ENCODE peak calls at places on chromosomes 11 and 22, in five cellular contexts. One of them, this sample, is unnamed.

GRCh38 chr22:45155050-45155840 is 8.5 kb upstream of the NUP50 start:
- DNase-seq in EL: no peak
- DNase-seq in stimulated activated CD4-positive, alpha-beta T cell treated with anti-CD3 and anti-CD28 coated beads, Interleukin-4, amount 100 ng/mL, for 1 hour: no peak
- DNase-seq in NAMALWA: no peak
- DNase-seq in HFF-Myc: no peak
- DNase-seq in this sample: no peak

GRCh38 chr22:45483918-45484499 is 18.7 kb upstream of the FBLN1 start:
- DNase-seq in HFF-Myc: no peak
- DNase-seq in stimulated activated CD4-positive, alpha-beta T cell treated with anti-CD3 and anti-CD28 coated beads, Interleukin-4, amount 100 ng/mL, for 1 hour: no peak
- DNase-seq in EL: no peak
- DNase-seq in NAMALWA: no peak
- DNase-seq in this sample: no peak

GRCh38 chr22:22380098-22381030 is 128.2 kb downstream of the ZNF280B start:
- DNase-seq in stimulated activated CD4-positive, alpha-beta T cell treated with anti-CD3 and anti-CD28 coated beads, Interleukin-4, amount 100 ng/mL, for 1 hour: no peak
- DNase-seq in HFF-Myc: no peak
- DNase-seq in NAMALWA: peak; percentile 81
- DNase-seq in EL: no peak
- DNase-seq in this sample: no peak

GRCh38 chr11:71326328-71326940 is 74.1 kb upstream of the SHANK2 start:
- DNase-seq in HFF-Myc: no peak
- DNase-seq in EL: no peak
- DNase-seq in NAMALWA: no peak
- DNase-seq in stimulated activated CD4-positive, alpha-beta T cell treated with anti-CD3 and anti-CD28 coated beads, Interleukin-4, amount 100 ng/mL, for 1 hour: no peak
- DNase-seq in this sample: no peak

GRCh38 chr22:47194476-47195155 is 432.2 kb downstream of the TBC1D22A start:
- DNase-seq in stimulated activated CD4-positive, alpha-beta T cell treated with anti-CD3 and anti-CD28 coated beads, Interleukin-4, amount 100 ng/mL, for 1 hour: no peak
- DNase-seq in NAMALWA: no peak
- DNase-seq in HFF-Myc: no peak
- DNase-seq in EL: no peak
- DNase-seq in this sample: no peak

GRCh38 chr11:35990170-35990569 is 46.3 kb downstream of the LDLRAD3 start:
- DNase-seq in HFF-Myc: no peak
- DNase-seq in stimulated activated CD4-positive, alpha-beta T cell treated with anti-CD3 and anti-CD28 coated beads, Interleukin-4, amount 100 ng/mL, for 1 hour: no peak
- DNase-seq in NAMALWA: no peak
- DNase-seq in EL: peak; percentile 23
- DNase-seq in this sample: no peak

GRCh38 chr11:117842131-117842941 is 17.8 kb upstream of the FXYD2 start:
- DNase-seq in NAMALWA: no peak
- DNase-seq in EL: no peak
- DNase-seq in stimulated activated CD4-positive, alpha-beta T cell treated with anti-CD3 and anti-CD28 coated beads, Interleukin-4, amount 100 ng/mL, for 1 hour: no peak
- DNase-seq in HFF-Myc: no peak
- DNase-seq in this sample: no peak

GRCh38 chr11:47163198-47163597 is 13.5 kb downstream of the ARFGAP2 start:
- DNase-seq in HFF-Myc: no peak
- DNase-seq in EL: no peak
- DNase-seq in NAMALWA: no peak
- DNase-seq in stimulated activated CD4-positive, alpha-beta T cell treated with anti-CD3 and anti-CD28 coated beads, Interleukin-4, amount 100 ng/mL, for 1 hour: no peak
- DNase-seq in this sample: no peak

GRCh38 chr11:117064275-117064674 is 34.0 kb downstream of the SIK3 start:
- DNase-seq in stimulated activated CD4-positive, alpha-beta T cell treated with anti-CD3 and anti-CD28 coated beads, Interleukin-4, amount 100 ng/mL, for 1 hour: no peak
- DNase-seq in EL: peak; percentile 55
- DNase-seq in NAMALWA: no peak
- DNase-seq in HFF-Myc: no peak
- DNase-seq in this sample: no peak

GRCh38 chr11:75697906-75698563 is 19.6 kb upstream of the MOGAT2 start:
- DNase-seq in stimulated activated CD4-positive, alpha-beta T cell treated with anti-CD3 and anti-CD28 coated beads, Interleukin-4, amount 100 ng/mL, for 1 hour: no peak
- DNase-seq in EL: no peak
- DNase-seq in HFF-Myc: no peak
- DNase-seq in NAMALWA: no peak
- DNase-seq in this sample: no peak

This sample was measured in BJ.